ENCODE peak calls at places on chromosomes 4 and X, in seven cellular contexts. S is CD4-positive, alpha-beta T cell; R is H1; N is kidney; J is upper lobe of right lung; V is RWPE2; B is lower lobe of right lung. P is an unnamed sample.

GRCh38 chrX:104618106-104618895 is 52.3 kb downstream of the IL1RAPL2 start:
- DNase-seq in S (no peak), R (no peak), N (no peak), J (no peak), V (peak; percentile 61), B (no peak), P (peak; percentile 43)

GRCh38 chr4:83252782-83253405 is 31.7 kb downstream of the COQ2 start:
- DNase-seq in S (peak; percentile 59), R (peak; percentile 38), N (no peak), J (no peak), V (no peak), B (peak; percentile 73), P (no peak)

GRCh38 chr4:144267084-144267483 is 126.6 kb upstream of the GYPA start:
- DNase-seq in S (no peak), R (no peak), N (no peak), J (no peak), V (no peak), B (no peak), P (no peak)

GRCh38 chr4:8916251-8916913 is 44.7 kb upstream of the HMX1 start:
- DNase-seq in S (no peak), R (no peak), N (peak; percentile 51), J (no peak), V (no peak), B (no peak), P (peak; percentile 69)

GRCh38 chr4:115575851-115576250 is 462.4 kb upstream of the NDST4 start:
- DNase-seq in S (no peak), R (no peak), N (no peak), J (no peak), V (no peak), B (no peak), P (no peak)

GRCh38 chr4:110622841-110623709 is at the start of gene PITX2:
- DNase-seq in S (no peak), R (peak; percentile 97), N (peak; percentile 80), J (peak; percentile 80), V (peak; percentile 86), B (peak; percentile 68), P (peak; percentile 93)

GRCh38 chr4:153542835-153543234 is 76.7 kb downstream of the TMEM131L start:
- DNase-seq in S (no peak), R (no peak), N (no peak), J (no peak), V (no peak), B (no peak), P (no peak)

GRCh38 chrX:111131572-111131971 is 35.6 kb downstream of the PAK3 start:
- DNase-seq in S (no peak), R (no peak), N (no peak), J (no peak), V (no peak), B (no peak), P (no peak)

GRCh38 chr4:71189471-71189870 is 149.3 kb upstream of the SLC4A4 start:
- DNase-seq in S (no peak), R (no peak), N (no peak), J (no peak), V (no peak), B (no peak), P (no peak)

GRCh38 chr4:75729836-75730235 is 5.5 kb downstream of the USO1 start:
- DNase-seq in S (no peak), R (no peak), N (no peak), J (no peak), V (no peak), B (no peak), P (no peak)
- TF ChIP-seq CTCF in S (no peak), R (no peak), N (no peak), J (no peak), V (no peak), B (no peak), P (no peak)

GRCh38 chrX:114162068-114162735 is 421.7 kb upstream of the HTR2C start:
- DNase-seq in S (no peak), R (peak; percentile 21), N (no peak), J (no peak), V (no peak), B (no peak), P (no peak)
- TF ChIP-seq CTCF in S (no peak), R (peak; percentile 55), N (no peak), J (no peak), V (no peak), B (no peak), P (peak; percentile 29)

GRCh38 chrX:3075959-3076358 is 34.7 kb downstream of the ARSF start:
- DNase-seq in S (no peak), R (no peak), N (no peak), J (no peak), V (no peak), B (no peak), P (no peak)
- TF ChIP-seq CTCF in S (no peak), R (no peak), N (no peak), J (no peak), V (no peak), B (no peak), P (no peak)

GRCh38 chrX:87299563-87300160 is 217.9 kb upstream of the KLHL4 start:
- DNase-seq in S (no peak), R (no peak), N (no peak), J (no peak), V (no peak), B (no peak), P (no peak)
- TF ChIP-seq CTCF in S (no peak), R (no peak), N (peak; percentile 8), J (peak; percentile 42), V (peak; percentile 68), B (peak; percentile 44), P (peak; percentile 88)

DNA sequence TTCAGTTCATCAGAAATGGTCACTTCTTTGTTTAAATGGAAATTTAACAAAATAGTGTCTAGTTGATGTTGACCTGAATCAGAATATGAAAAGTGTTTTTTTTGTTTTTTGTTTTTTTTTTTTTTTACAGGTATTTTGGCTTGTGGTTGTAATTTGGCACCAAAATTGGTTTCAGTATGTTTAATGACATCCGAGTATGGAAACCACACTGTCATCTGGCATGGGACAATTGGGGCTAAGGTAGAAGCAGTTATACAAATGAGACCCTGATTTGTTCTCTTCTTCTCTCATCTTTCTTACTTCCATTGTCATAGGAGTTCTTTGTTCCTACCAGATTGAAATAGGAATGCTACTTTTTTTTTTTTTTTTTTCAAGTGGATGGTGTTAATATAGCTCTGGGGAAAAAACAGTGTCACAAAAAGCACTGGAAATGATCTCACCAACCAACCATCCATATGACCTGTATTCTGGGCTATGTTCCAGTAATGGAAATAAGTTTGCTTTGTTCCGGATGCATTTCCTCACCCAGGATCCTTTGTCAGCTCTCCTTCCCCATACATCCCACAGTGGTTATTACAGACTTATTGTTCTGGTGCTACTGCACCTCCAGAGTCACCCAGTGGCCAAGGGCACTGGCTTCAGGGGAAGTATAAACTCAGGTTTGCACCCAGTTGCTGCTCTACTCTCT is 95.8 kb downstream of the ATXN3L start:
- DNase-seq in S (no peak), R (no peak), N (no peak), J (no peak), V (no peak), B (no peak), P (no peak)
- TF ChIP-seq CTCF in S (no peak), R (no peak), N (no peak), J (no peak), V (peak; percentile 9), B (no peak), P (peak; percentile 9)

DNA sequence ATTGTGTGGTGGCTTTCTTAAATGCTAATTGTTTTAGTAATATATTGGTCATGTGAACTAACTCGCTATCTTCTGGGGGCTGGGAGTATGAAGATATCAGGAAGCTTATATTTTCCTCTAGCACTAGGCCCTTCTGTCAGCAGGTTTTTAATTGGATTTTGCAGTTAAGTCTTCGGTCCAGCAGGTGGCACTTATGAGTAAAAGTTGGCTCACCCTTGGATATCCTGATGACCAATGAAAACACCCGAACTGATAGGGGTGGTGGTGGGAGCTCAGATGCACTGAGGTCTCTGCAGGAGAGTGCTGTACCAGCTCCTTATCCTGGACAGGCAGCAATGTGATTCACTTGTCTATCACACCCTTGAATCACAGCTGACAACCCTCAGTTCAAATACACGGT is 1365.8 kb upstream of the DIAPH2 start:
- DNase-seq in S (no peak), R (peak; percentile 3), N (no peak), J (no peak), V (no peak), B (no peak), P (no peak)
- TF ChIP-seq CTCF in S (no peak), R (no peak), N (no peak), J (no peak), V (peak; percentile 37), B (no peak), P (peak; percentile 46)

GRCh38 chr4:113762061-113762850 is 718 bp upstream of the CAMK2D start:
- DNase-seq in S (peak; percentile 98), R (peak; percentile 97), N (peak; percentile 100), J (peak; percentile 99), V (peak; percentile 98), B (peak; percentile 99), P (peak; percentile 99)
- TF ChIP-seq CTCF in S (no peak), R (no peak), N (peak; percentile 5), J (peak; percentile 3), V (peak; percentile 37), B (no peak), P (peak; percentile 70)

GRCh38 chr4:97910005-97910404 is 233.3 kb downstream of the STPG2 start:
- DNase-seq in S (no peak), R (peak; percentile 9), N (peak; percentile 18), J (no peak), V (peak; percentile 20), B (no peak), P (no peak)
- TF ChIP-seq CTCF in S (no peak), R (peak; percentile 29), N (no peak), J (no peak), V (peak; percentile 50), B (no peak), P (no peak)

P was measured in chondrocyte.